ENCODE peak calls at places on chromosomes 16 and 17, in four cellular contexts. One of them, this sample, is unnamed.

GRCh38 chr17:38967290-38967738 is at the start of gene FBXO47:
- DNase-seq in HFF-Myc: no peak
- DNase-seq in GM10248: peak; percentile 57
- DNase-seq in fibroblast of lung: peak; percentile 83
- DNase-seq in this sample: peak; percentile 94

GRCh38 chr16:58620396-58620795 is 9.2 kb downstream of the CNOT1 start:
- DNase-seq in HFF-Myc: no peak
- DNase-seq in fibroblast of lung: no peak
- DNase-seq in GM10248: no peak
- DNase-seq in this sample: no peak

GRCh38 chr16:30379165-30379783 is 3.1 kb downstream of the SEPTIN1 start:
- DNase-seq in HFF-Myc: no peak
- DNase-seq in GM10248: no peak
- DNase-seq in fibroblast of lung: no peak
- DNase-seq in this sample: no peak

GRCh38 chr16:58196898-58197313 is 1.0 kb downstream of the CSNK2A2 start:
- DNase-seq in HFF-Myc: peak; percentile 3
- DNase-seq in fibroblast of lung: peak; percentile 52
- DNase-seq in GM10248: no peak
- DNase-seq in this sample: no peak

GRCh38 chr16:86285938-86286921 is 224.1 kb upstream of the FOXF1 start:
- DNase-seq in GM10248: no peak
- DNase-seq in fibroblast of lung: no peak
- DNase-seq in HFF-Myc: no peak
- DNase-seq in this sample: peak; percentile 14

GRCh38 chr16:57966133-57966805 is 4.7 kb downstream of the CNGB1 start:
- DNase-seq in HFF-Myc: no peak
- DNase-seq in GM10248: no peak
- DNase-seq in fibroblast of lung: no peak
- DNase-seq in this sample: no peak

GRCh38 chr17:40284085-40284713 is 3.5 kb upstream of the CDC6 start:
- DNase-seq in fibroblast of lung: peak; percentile 84
- DNase-seq in HFF-Myc: no peak
- DNase-seq in GM10248: no peak
- DNase-seq in this sample: peak; percentile 70

GRCh38 chr16:73713817-73714495 is 582.7 kb upstream of the PSMD7 start:
- DNase-seq in HFF-Myc: no peak
- DNase-seq in fibroblast of lung: peak; percentile 41
- DNase-seq in GM10248: no peak
- DNase-seq in this sample: no peak

GRCh38 chr16:50002190-50002589 is 22.8 kb upstream of the CNEP1R1 start:
- DNase-seq in GM10248: no peak
- DNase-seq in fibroblast of lung: no peak
- DNase-seq in HFF-Myc: no peak
- DNase-seq in this sample: peak; percentile 11

GRCh38 chr17:58415371-58416055 is 1.8 kb downstream of the RNF43 start:
- DNase-seq in fibroblast of lung: no peak
- DNase-seq in GM10248: no peak
- DNase-seq in HFF-Myc: no peak
- DNase-seq in this sample: no peak

GRCh38 chr16:89562027-89562599 is 1.6 kb downstream of the RPL13 start:
- DNase-seq in HFF-Myc: no peak
- DNase-seq in GM10248: no peak
- DNase-seq in fibroblast of lung: no peak
- DNase-seq in this sample: no peak

GRCh38 chr16:9027070-9027799 is 63.5 kb upstream of the USP7 start:
- DNase-seq in HFF-Myc: no peak
- DNase-seq in fibroblast of lung: no peak
- DNase-seq in GM10248: no peak
- DNase-seq in this sample: no peak

GRCh38 chr16:49466881-49467280 is 93.3 kb downstream of the C16orf78 start:
- DNase-seq in GM10248: no peak
- DNase-seq in fibroblast of lung: no peak
- DNase-seq in HFF-Myc: no peak
- DNase-seq in this sample: no peak

GRCh38 chr16:28105297-28105696 is 41.8 kb upstream of the GSG1L start:
- DNase-seq in fibroblast of lung: no peak
- DNase-seq in GM10248: no peak
- DNase-seq in HFF-Myc: no peak
- DNase-seq in this sample: no peak

GRCh38 chr17:73750975-73751374 is 106.7 kb upstream of the SDK2 start:
- DNase-seq in GM10248: no peak
- DNase-seq in HFF-Myc: no peak
- DNase-seq in fibroblast of lung: no peak
- DNase-seq in this sample: no peak

GRCh38 chr16:73126453-73126853 is 78.5 kb upstream of the ZFHX3 start:
- DNase-seq in fibroblast of lung: peak; percentile 95
- DNase-seq in HFF-Myc: no peak
- DNase-seq in GM10248: no peak
- DNase-seq in this sample: peak; percentile 88

GRCh38 chr17:7356072-7356549 is 1.2 kb downstream of the TMEM95 start:
- DNase-seq in GM10248: peak; percentile 88
- DNase-seq in fibroblast of lung: peak; percentile 63
- DNase-seq in HFF-Myc: no peak
- DNase-seq in this sample: peak; percentile 53

GRCh38 chr17:3298260-3298659 is at the start of gene OR3A1:
- DNase-seq in HFF-Myc: no peak
- DNase-seq in fibroblast of lung: no peak
- DNase-seq in GM10248: no peak
- DNase-seq in this sample: no peak

DNA sequence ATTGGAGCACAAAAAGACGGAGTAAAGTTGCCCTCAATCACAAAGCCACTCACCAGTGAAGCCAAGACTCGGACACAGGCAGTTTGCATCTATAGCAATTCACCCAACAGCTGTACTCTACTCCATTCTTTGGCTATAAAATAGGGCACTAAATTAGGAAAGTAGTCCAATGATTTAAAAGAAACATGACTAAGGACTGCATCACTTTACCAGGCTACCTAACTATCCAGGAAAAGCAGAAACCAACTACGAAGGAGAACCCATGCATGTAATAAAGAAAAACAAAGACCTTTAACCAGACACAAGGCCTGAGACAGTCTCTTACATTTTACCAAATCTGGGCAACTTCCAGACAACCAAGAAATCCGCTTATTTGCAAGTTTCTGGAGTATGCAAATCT is 59.9 kb downstream of the CDH11 start:
- DNase-seq in fibroblast of lung: no peak
- DNase-seq in HFF-Myc: no peak
- DNase-seq in GM10248: no peak
- DNase-seq in this sample: peak; percentile 25
- TF ChIP-seq CTCF in fibroblast of lung: no peak
- TF ChIP-seq CTCF in HFF-Myc: no peak
- TF ChIP-seq CTCF in GM10248: no peak
- TF ChIP-seq CTCF in this sample: no peak

DNA sequence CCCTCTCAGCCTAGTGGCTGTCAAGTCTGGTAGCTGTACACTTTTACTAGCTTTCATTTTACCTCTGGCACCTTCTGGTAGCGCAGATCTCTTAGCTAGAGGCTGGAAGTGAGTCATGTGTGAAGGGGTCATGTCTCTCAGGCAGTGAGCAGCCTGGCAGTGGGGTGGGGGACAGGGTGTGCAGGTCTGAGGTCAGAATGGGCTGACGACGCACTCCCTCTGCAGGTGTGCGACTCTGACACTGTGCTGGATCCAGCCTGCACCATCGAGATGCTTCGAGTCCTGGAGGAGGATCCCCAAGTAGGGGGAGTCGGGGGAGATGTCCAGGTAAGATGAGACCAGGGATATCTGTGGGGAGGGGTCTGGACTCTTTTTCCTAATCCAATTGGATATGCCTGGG is 7.8 kb downstream of the HAS3 start:
- DNase-seq in HFF-Myc: no peak
- DNase-seq in fibroblast of lung: no peak
- DNase-seq in GM10248: no peak
- DNase-seq in this sample: no peak
- TF ChIP-seq CTCF in HFF-Myc: no peak
- TF ChIP-seq CTCF in fibroblast of lung: no peak
- TF ChIP-seq CTCF in GM10248: no peak
- TF ChIP-seq CTCF in this sample: no peak

GRCh38 chr16:67919618-67920210 is 11.9 kb downstream of the CTRL start:
- DNase-seq in fibroblast of lung: no peak
- DNase-seq in GM10248: no peak
- DNase-seq in HFF-Myc: no peak
- DNase-seq in this sample: no peak
- TF ChIP-seq CTCF in fibroblast of lung: no peak
- TF ChIP-seq CTCF in GM10248: no peak
- TF ChIP-seq CTCF in HFF-Myc: peak; percentile 7
- TF ChIP-seq CTCF in this sample: no peak

GRCh38 chr17:70622382-70623260 is 453.3 kb downstream of the KCNJ2 start:
- DNase-seq in HFF-Myc: no peak
- DNase-seq in GM10248: peak; percentile 32
- DNase-seq in fibroblast of lung: peak; percentile 59
- DNase-seq in this sample: peak; percentile 8
- TF ChIP-seq CTCF in HFF-Myc: peak; percentile 60
- TF ChIP-seq CTCF in GM10248: peak; percentile 23
- TF ChIP-seq CTCF in fibroblast of lung: peak; percentile 73
- TF ChIP-seq CTCF in this sample: peak; percentile 45

GRCh38 chr17:56125830-56126819 is 27.1 kb upstream of the ANKFN1 start:
- DNase-seq in HFF-Myc: peak; percentile 19
- DNase-seq in GM10248: no peak
- DNase-seq in fibroblast of lung: peak; percentile 68
- DNase-seq in this sample: peak; percentile 56
- TF ChIP-seq CTCF in HFF-Myc: peak; percentile 58
- TF ChIP-seq CTCF in GM10248: peak; percentile 26
- TF ChIP-seq CTCF in fibroblast of lung: peak; percentile 71
- TF ChIP-seq CTCF in this sample: peak; percentile 76

GRCh38 chr17:30236807-30237206 is 1.3 kb upstream of the SLC6A4 start:
- DNase-seq in HFF-Myc: no peak
- DNase-seq in fibroblast of lung: peak; percentile 39
- DNase-seq in GM10248: peak; percentile 73
- DNase-seq in this sample: no peak
- TF ChIP-seq CTCF in HFF-Myc: peak; percentile 49
- TF ChIP-seq CTCF in fibroblast of lung: peak; percentile 35
- TF ChIP-seq CTCF in GM10248: peak; percentile 39
- TF ChIP-seq CTCF in this sample: no peak

GRCh38 chr16:17556276-17557052 is 85.7 kb upstream of the XYLT1 start:
- DNase-seq in fibroblast of lung: peak; percentile 28
- DNase-seq in HFF-Myc: no peak
- DNase-seq in GM10248: peak; percentile 39
- DNase-seq in this sample: peak; percentile 12
- TF ChIP-seq CTCF in fibroblast of lung: peak; percentile 75
- TF ChIP-seq CTCF in HFF-Myc: peak; percentile 69
- TF ChIP-seq CTCF in GM10248: peak; percentile 50
- TF ChIP-seq CTCF in this sample: peak; percentile 78

DNA sequence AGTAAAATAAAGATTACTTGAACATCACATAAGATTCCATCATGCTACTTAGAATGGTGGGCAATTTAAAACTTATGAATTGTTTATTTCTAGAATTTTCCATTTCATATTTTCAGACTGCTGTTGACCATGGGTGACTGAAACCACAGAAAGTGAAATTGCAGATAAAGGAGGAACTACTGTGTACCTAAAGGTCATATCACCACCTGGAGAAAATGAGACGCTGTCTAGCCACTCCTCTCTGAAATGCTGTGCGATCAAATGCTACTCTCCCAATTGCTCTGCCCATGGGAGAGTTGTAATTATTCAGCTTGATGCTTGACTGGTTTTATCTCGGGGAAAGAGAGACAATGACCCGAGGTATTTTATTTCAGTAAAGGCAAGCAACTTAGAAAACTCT is 128.9 kb upstream of the ERCC4 start:
- DNase-seq in HFF-Myc: no peak
- DNase-seq in GM10248: no peak
- DNase-seq in fibroblast of lung: no peak
- DNase-seq in this sample: no peak
- TF ChIP-seq CTCF in HFF-Myc: no peak
- TF ChIP-seq CTCF in GM10248: no peak
- TF ChIP-seq CTCF in fibroblast of lung: no peak
- TF ChIP-seq CTCF in this sample: no peak